ENCODE peak calls at places on chromosomes 4 and X, in eight cellular contexts. One of them, this sample, is unnamed.

GRCh38 chr4:39732728-39733127 is 34.8 kb downstream of the UBE2K start:
- DNase-seq in BJ: peak
- DNase-seq in activated B cell treated with CpG ODN at 0.5 μM for 24 hours: no peak
- DNase-seq in AG04450: peak
- DNase-seq in GM20000: no peak
- DNase-seq in ovary: no peak
- DNase-seq in tibial artery: no peak
- DNase-seq in endothelial cell of umbilical vein: no peak
- DNase-seq in this sample: no peak

GRCh38 chrX:97490656-97491055 is 606.9 kb downstream of the RPA4 start:
- DNase-seq in endothelial cell of umbilical vein: no peak
- DNase-seq in tibial artery: no peak
- DNase-seq in ovary: no peak
- DNase-seq in AG04450: no peak
- DNase-seq in GM20000: no peak
- DNase-seq in activated B cell treated with CpG ODN at 0.5 μM for 24 hours: no peak
- DNase-seq in BJ: no peak
- DNase-seq in this sample: no peak

GRCh38 chr4:162274354-162274753 is 110.6 kb upstream of the FSTL5 start:
- DNase-seq in BJ: no peak
- DNase-seq in activated B cell treated with CpG ODN at 0.5 μM for 24 hours: no peak
- DNase-seq in ovary: no peak
- DNase-seq in GM20000: peak
- DNase-seq in endothelial cell of umbilical vein: no peak
- DNase-seq in AG04450: no peak
- DNase-seq in tibial artery: peak
- DNase-seq in this sample: no peak

GRCh38 chr4:57074753-57075152 is 35.4 kb downstream of the IGFBP7 start:
- DNase-seq in BJ: peak
- DNase-seq in AG04450: peak
- DNase-seq in tibial artery: no peak
- DNase-seq in ovary: no peak
- DNase-seq in GM20000: no peak
- DNase-seq in activated B cell treated with CpG ODN at 0.5 μM for 24 hours: no peak
- DNase-seq in endothelial cell of umbilical vein: no peak
- DNase-seq in this sample: no peak

GRCh38 chr4:123168812-123169211 is 227.8 kb upstream of the SPRY1 start:
- DNase-seq in GM20000: no peak
- DNase-seq in BJ: no peak
- DNase-seq in activated B cell treated with CpG ODN at 0.5 μM for 24 hours: no peak
- DNase-seq in ovary: no peak
- DNase-seq in tibial artery: no peak
- DNase-seq in endothelial cell of umbilical vein: no peak
- DNase-seq in AG04450: no peak
- DNase-seq in this sample: no peak

GRCh38 chrX:132292753-132293152 is 73.5 kb upstream of the RAP2C start:
- DNase-seq in tibial artery: no peak
- DNase-seq in AG04450: peak
- DNase-seq in BJ: no peak
- DNase-seq in ovary: peak
- DNase-seq in GM20000: peak
- DNase-seq in endothelial cell of umbilical vein: peak
- DNase-seq in activated B cell treated with CpG ODN at 0.5 μM for 24 hours: no peak
- DNase-seq in this sample: peak

GRCh38 chr4:137106733-137107132 is 425.6 kb downstream of the PCDH18 start:
- DNase-seq in ovary: no peak
- DNase-seq in BJ: no peak
- DNase-seq in GM20000: no peak
- DNase-seq in activated B cell treated with CpG ODN at 0.5 μM for 24 hours: no peak
- DNase-seq in tibial artery: no peak
- DNase-seq in endothelial cell of umbilical vein: no peak
- DNase-seq in AG04450: no peak
- DNase-seq in this sample: no peak

GRCh38 chr4:127505203-127505602 is 127.6 kb upstream of the INTU start:
- DNase-seq in GM20000: no peak
- DNase-seq in endothelial cell of umbilical vein: peak
- DNase-seq in AG04450: peak
- DNase-seq in tibial artery: no peak
- DNase-seq in ovary: no peak
- DNase-seq in BJ: no peak
- DNase-seq in activated B cell treated with CpG ODN at 0.5 μM for 24 hours: no peak
- DNase-seq in this sample: no peak

GRCh38 chrX:110145854-110146253 is 142.9 kb downstream of the TMEM164 start:
- DNase-seq in tibial artery: no peak
- DNase-seq in activated B cell treated with CpG ODN at 0.5 μM for 24 hours: no peak
- DNase-seq in GM20000: peak
- DNase-seq in BJ: no peak
- DNase-seq in ovary: no peak
- DNase-seq in endothelial cell of umbilical vein: peak
- DNase-seq in AG04450: no peak
- DNase-seq in this sample: peak
- TF ChIP-seq CTCF in tibial artery: peak
- TF ChIP-seq CTCF in activated B cell treated with CpG ODN at 0.5 μM for 24 hours: peak
- TF ChIP-seq CTCF in GM20000: peak
- TF ChIP-seq CTCF in BJ: peak
- TF ChIP-seq CTCF in ovary: peak
- TF ChIP-seq CTCF in endothelial cell of umbilical vein: peak
- TF ChIP-seq CTCF in AG04450: peak
- TF ChIP-seq CTCF in this sample: peak

GRCh38 chr4:22241415-22241814 is 274.5 kb downstream of the ADGRA3 start:
- DNase-seq in endothelial cell of umbilical vein: no peak
- DNase-seq in AG04450: no peak
- DNase-seq in GM20000: no peak
- DNase-seq in ovary: no peak
- DNase-seq in tibial artery: no peak
- DNase-seq in BJ: no peak
- DNase-seq in activated B cell treated with CpG ODN at 0.5 μM for 24 hours: no peak
- DNase-seq in this sample: no peak

GRCh38 chr4:22240814-22241213 is 275.1 kb downstream of the ADGRA3 start:
- DNase-seq in AG04450: no peak
- DNase-seq in tibial artery: no peak
- DNase-seq in activated B cell treated with CpG ODN at 0.5 μM for 24 hours: no peak
- DNase-seq in endothelial cell of umbilical vein: no peak
- DNase-seq in BJ: no peak
- DNase-seq in ovary: no peak
- DNase-seq in GM20000: no peak
- DNase-seq in this sample: no peak

GRCh38 chr4:22237155-22237751 is 278.6 kb downstream of the ADGRA3 start:
- DNase-seq in GM20000: no peak
- DNase-seq in tibial artery: no peak
- DNase-seq in ovary: no peak
- DNase-seq in AG04450: no peak
- DNase-seq in activated B cell treated with CpG ODN at 0.5 μM for 24 hours: no peak
- DNase-seq in endothelial cell of umbilical vein: no peak
- DNase-seq in BJ: no peak
- DNase-seq in this sample: peak

GRCh38 chr4:22237846-22238513 is 277.9 kb downstream of the ADGRA3 start:
- DNase-seq in BJ: no peak
- DNase-seq in tibial artery: no peak
- DNase-seq in AG04450: no peak
- DNase-seq in GM20000: no peak
- DNase-seq in ovary: no peak
- DNase-seq in endothelial cell of umbilical vein: no peak
- DNase-seq in activated B cell treated with CpG ODN at 0.5 μM for 24 hours: no peak
- DNase-seq in this sample: no peak

DNA sequence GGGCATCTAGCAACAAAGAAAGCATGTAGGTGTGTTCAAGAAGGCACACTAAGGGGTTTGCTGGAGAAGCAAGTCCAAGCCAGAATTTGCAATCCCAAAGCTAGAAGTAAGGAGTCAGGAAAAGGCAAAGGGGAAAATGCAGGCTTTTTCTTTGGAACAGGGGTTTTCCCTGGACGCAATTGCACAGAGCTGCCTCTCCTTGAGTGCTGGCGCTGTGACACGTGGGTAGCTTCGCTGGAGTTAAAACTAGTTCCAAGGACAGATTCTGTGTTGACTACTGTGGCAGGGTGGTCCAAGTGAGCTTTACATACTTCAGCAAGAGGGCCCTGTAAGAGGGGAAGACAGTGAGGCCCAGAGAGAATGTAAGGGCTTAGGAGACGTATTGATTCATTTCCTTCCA is 277.1 kb downstream of the ADGRA3 start:
- DNase-seq in ovary: no peak
- DNase-seq in BJ: no peak
- DNase-seq in activated B cell treated with CpG ODN at 0.5 μM for 24 hours: no peak
- DNase-seq in endothelial cell of umbilical vein: no peak
- DNase-seq in tibial artery: no peak
- DNase-seq in GM20000: no peak
- DNase-seq in AG04450: no peak
- DNase-seq in this sample: peak
- TF ChIP-seq CTCF in ovary: no peak
- TF ChIP-seq CTCF in BJ: no peak
- TF ChIP-seq CTCF in activated B cell treated with CpG ODN at 0.5 μM for 24 hours: no peak
- TF ChIP-seq CTCF in endothelial cell of umbilical vein: no peak
- TF ChIP-seq CTCF in tibial artery: no peak
- TF ChIP-seq CTCF in GM20000: no peak
- TF ChIP-seq CTCF in AG04450: no peak
- TF ChIP-seq CTCF in this sample: peak

DNA sequence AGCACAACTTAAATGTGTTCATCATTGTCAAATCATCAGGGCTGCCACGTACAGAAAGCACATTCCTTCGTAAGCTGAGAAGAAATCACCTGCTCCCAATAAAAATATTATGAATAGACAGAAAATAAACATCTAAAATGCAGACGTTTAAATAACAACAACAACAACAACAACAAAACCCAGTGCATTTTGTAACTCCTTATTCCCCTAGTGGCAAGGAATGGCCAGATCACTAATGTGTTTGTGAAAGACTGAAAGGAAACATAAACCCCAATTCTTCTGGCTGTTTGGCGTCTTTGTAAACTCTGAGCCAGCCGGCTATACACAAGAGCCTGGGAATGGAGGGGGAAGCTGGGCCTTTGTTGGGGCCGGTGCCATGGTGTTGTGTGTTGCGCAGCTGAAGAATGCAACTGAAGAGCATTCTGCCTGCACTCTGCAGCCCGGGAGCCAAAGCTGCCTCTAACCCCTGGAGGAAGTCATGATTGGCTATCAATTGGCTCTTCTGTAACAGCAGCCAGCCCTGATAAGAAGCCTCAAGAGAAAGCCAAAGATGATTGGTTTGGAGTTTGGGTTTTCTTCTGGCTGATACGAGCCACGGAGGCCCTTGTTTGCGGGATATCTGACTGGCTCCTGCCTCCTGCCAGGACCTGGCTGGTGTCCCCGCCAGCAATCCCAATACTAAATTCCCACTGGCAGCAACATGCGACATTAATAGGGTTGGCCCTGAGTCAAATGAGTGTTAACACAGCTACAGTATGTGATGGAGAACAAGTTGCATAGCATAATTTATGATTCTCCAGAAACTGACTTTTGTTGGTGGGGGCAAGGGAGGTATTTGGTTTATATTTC is 89.7 kb upstream of the TFDP3 start:
- DNase-seq in AG04450: no peak
- DNase-seq in tibial artery: no peak
- DNase-seq in endothelial cell of umbilical vein: no peak
- DNase-seq in ovary: no peak
- DNase-seq in BJ: no peak
- DNase-seq in GM20000: no peak
- DNase-seq in activated B cell treated with CpG ODN at 0.5 μM for 24 hours: no peak
- DNase-seq in this sample: peak
- TF ChIP-seq CTCF in AG04450: no peak
- TF ChIP-seq CTCF in tibial artery: no peak
- TF ChIP-seq CTCF in endothelial cell of umbilical vein: no peak
- TF ChIP-seq CTCF in ovary: no peak
- TF ChIP-seq CTCF in BJ: no peak
- TF ChIP-seq CTCF in GM20000: no peak
- TF ChIP-seq CTCF in activated B cell treated with CpG ODN at 0.5 μM for 24 hours: no peak
- TF ChIP-seq CTCF in this sample: peak

GRCh38 chrX:64377753-64378152 is 17.5 kb downstream of the MTMR8 start:
- DNase-seq in activated B cell treated with CpG ODN at 0.5 μM for 24 hours: no peak
- DNase-seq in GM20000: no peak
- DNase-seq in ovary: no peak
- DNase-seq in tibial artery: no peak
- DNase-seq in endothelial cell of umbilical vein: no peak
- DNase-seq in AG04450: no peak
- DNase-seq in BJ: no peak
- DNase-seq in this sample: no peak
- TF ChIP-seq CTCF in activated B cell treated with CpG ODN at 0.5 μM for 24 hours: no peak
- TF ChIP-seq CTCF in GM20000: no peak
- TF ChIP-seq CTCF in ovary: no peak
- TF ChIP-seq CTCF in tibial artery: no peak
- TF ChIP-seq CTCF in endothelial cell of umbilical vein: no peak
- TF ChIP-seq CTCF in AG04450: no peak
- TF ChIP-seq CTCF in BJ: no peak
- TF ChIP-seq CTCF in this sample: no peak

GRCh38 chr4:158302076-158302866 is 92.0 kb downstream of the TMEM144 start:
- DNase-seq in endothelial cell of umbilical vein: peak
- DNase-seq in AG04450: peak
- DNase-seq in GM20000: no peak
- DNase-seq in ovary: no peak
- DNase-seq in BJ: peak
- DNase-seq in tibial artery: no peak
- DNase-seq in activated B cell treated with CpG ODN at 0.5 μM for 24 hours: no peak
- DNase-seq in this sample: no peak
- TF ChIP-seq CTCF in endothelial cell of umbilical vein: no peak
- TF ChIP-seq CTCF in AG04450: no peak
- TF ChIP-seq CTCF in GM20000: no peak
- TF ChIP-seq CTCF in ovary: no peak
- TF ChIP-seq CTCF in BJ: no peak
- TF ChIP-seq CTCF in tibial artery: no peak
- TF ChIP-seq CTCF in activated B cell treated with CpG ODN at 0.5 μM for 24 hours: no peak
- TF ChIP-seq CTCF in this sample: no peak

GRCh38 chr4:87838207-87838606 is 5.4 kb downstream of the MEPE start:
- DNase-seq in tibial artery: no peak
- DNase-seq in activated B cell treated with CpG ODN at 0.5 μM for 24 hours: no peak
- DNase-seq in ovary: no peak
- DNase-seq in endothelial cell of umbilical vein: no peak
- DNase-seq in AG04450: no peak
- DNase-seq in BJ: no peak
- DNase-seq in GM20000: no peak
- DNase-seq in this sample: peak
- TF ChIP-seq CTCF in tibial artery: peak
- TF ChIP-seq CTCF in activated B cell treated with CpG ODN at 0.5 μM for 24 hours: no peak
- TF ChIP-seq CTCF in ovary: no peak
- TF ChIP-seq CTCF in endothelial cell of umbilical vein: no peak
- TF ChIP-seq CTCF in AG04450: peak
- TF ChIP-seq CTCF in BJ: peak
- TF ChIP-seq CTCF in GM20000: no peak
- TF ChIP-seq CTCF in this sample: peak

GRCh38 chr4:101370663-101371210 is 23.4 kb upstream of the PPP3CA start:
- DNase-seq in activated B cell treated with CpG ODN at 0.5 μM for 24 hours: no peak
- DNase-seq in GM20000: no peak
- DNase-seq in tibial artery: no peak
- DNase-seq in AG04450: no peak
- DNase-seq in endothelial cell of umbilical vein: no peak
- DNase-seq in ovary: no peak
- DNase-seq in BJ: no peak
- DNase-seq in this sample: no peak
- TF ChIP-seq CTCF in activated B cell treated with CpG ODN at 0.5 μM for 24 hours: no peak
- TF ChIP-seq CTCF in GM20000: no peak
- TF ChIP-seq CTCF in tibial artery: no peak
- TF ChIP-seq CTCF in AG04450: no peak
- TF ChIP-seq CTCF in endothelial cell of umbilical vein: no peak
- TF ChIP-seq CTCF in ovary: no peak
- TF ChIP-seq CTCF in BJ: no peak
- TF ChIP-seq CTCF in this sample: no peak